ENCODE peak calls at places on chromosome 14, in six cellular contexts. L is epithelial cell of proximal tubule, Z is IMR-90, M is stomach, S is lower lobe of right lung, T is OCI-LY7. E is an unnamed sample.

GRCh38 chr14:42214981-42215491 is 608.4 kb downstream of the LRFN5 start:
- DNase-seq in L (peak; percentile 90), Z (peak; percentile 86), M (no peak), S (no peak), T (no peak), E (peak; percentile 97)

GRCh38 chr14:79514700-79515099 is 696.6 kb downstream of the DIO2 start:
- DNase-seq in L (peak; percentile 91), Z (peak; percentile 73), M (no peak), S (no peak), T (no peak), E (peak; percentile 4)

GRCh38 chr14:69667938-69668336 is 56.5 kb downstream of the SUSD6 start:
- DNase-seq in L (no peak), Z (no peak), M (no peak), S (no peak), T (peak; percentile 55), E (no peak)

GRCh38 chr14:65153101-65153500 is 50.8 kb upstream of the MAX start:
- DNase-seq in L (no peak), Z (no peak), M (no peak), S (no peak), T (no peak), E (peak; percentile 7)

GRCh38 chr14:66281036-66281776 is 205.0 kb upstream of the CCDC196 start:
- DNase-seq in L (no peak), Z (no peak), M (no peak), S (no peak), T (no peak), E (no peak)

GRCh38 chr14:78725086-78725485 is 554.9 kb downstream of the NRXN3 start:
- DNase-seq in L (no peak), Z (no peak), M (no peak), S (no peak), T (no peak), E (no peak)

GRCh38 chr14:85532981-85533820 is 3.3 kb downstream of the FLRT2 start:
- DNase-seq in L (no peak), Z (peak; percentile 87), M (peak; percentile 31), S (peak; percentile 43), T (no peak), E (peak; percentile 94)

GRCh38 chr14:63573579-63573978 is 30.4 kb upstream of the PPP2R5E start:
- DNase-seq in L (no peak), Z (peak; percentile 35), M (no peak), S (no peak), T (no peak), E (peak; percentile 21)

GRCh38 chr14:76272349-76272748 is 103.6 kb upstream of the ESRRB start:
- DNase-seq in L (no peak), Z (no peak), M (no peak), S (no peak), T (no peak), E (no peak)

GRCh38 chr14:79661762-79662161 is 549.5 kb downstream of the DIO2 start:
- DNase-seq in L (no peak), Z (peak; percentile 56), M (no peak), S (no peak), T (no peak), E (no peak)

GRCh38 chr14:76257842-76258397 is 106.2 kb downstream of the GPATCH2L start:
- DNase-seq in L (no peak), Z (no peak), M (no peak), S (no peak), T (no peak), E (no peak)

GRCh38 chr14:75274899-75275569 is 3.6 kb upstream of the FOS start:
- DNase-seq in L (no peak), Z (peak; percentile 96), M (no peak), S (peak; percentile 86), T (peak; percentile 48), E (no peak)

GRCh38 chr14:51921026-51921425 is 60.6 kb downstream of the GNG2 start:
- DNase-seq in L (no peak), Z (no peak), M (no peak), S (no peak), T (no peak), E (no peak)
- TF ChIP-seq CTCF in L (no peak), Z (no peak), M (no peak), S (no peak), T (no peak), E (no peak)

DNA sequence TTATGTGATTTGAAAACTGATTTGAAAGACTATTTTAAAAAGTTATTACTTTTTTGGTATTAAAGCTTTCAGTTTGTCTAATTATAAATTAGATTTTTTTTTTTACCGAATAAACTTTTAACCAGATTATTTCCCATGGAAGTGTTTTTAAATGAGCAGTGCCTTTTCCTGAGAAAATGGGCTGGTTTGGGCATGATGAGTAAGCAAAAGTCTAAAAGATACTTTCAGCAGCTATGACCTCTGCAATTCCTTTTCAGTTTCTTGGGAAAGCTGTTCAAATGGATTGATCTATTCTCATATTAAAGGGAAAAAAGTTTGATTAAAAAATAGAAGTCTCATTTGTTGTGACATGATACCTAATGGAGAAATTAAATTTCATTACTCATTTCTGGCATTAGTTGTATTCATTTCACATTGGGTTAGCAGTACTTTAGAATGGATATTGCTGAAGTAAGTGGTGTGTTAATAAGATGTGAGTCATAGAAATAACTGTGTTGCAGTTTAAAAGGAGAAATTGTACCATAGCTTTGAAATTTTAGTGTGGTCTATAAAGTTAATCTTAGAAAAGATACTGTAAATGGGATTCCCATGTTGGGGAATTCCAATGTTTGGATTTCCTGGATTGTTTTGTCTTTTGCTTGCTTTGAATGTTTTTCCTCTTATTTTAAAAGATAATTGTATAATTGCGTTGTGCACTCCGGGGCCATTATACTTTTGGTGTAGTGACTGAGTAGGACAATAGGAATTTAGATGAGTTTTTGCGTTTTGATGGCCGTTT is 21.0 kb downstream of the KTN1 start:
- DNase-seq in L (no peak), Z (peak; percentile 66), M (no peak), S (no peak), T (no peak), E (no peak)
- H3K4me3 ChIP-seq in L (no peak overlapping the region), Z (no peak overlapping the region), M (no peak overlapping the region), S (no peak overlapping the region), T (no peak overlapping the region), E (no peak overlapping the region)

GRCh38 chr14:104137297-104138097 is 890 bp upstream of the KIF26A start:
- DNase-seq in L (no peak), Z (peak; percentile 4), M (peak; percentile 70), S (peak; percentile 71), T (peak; percentile 43), E (no peak)

GRCh38 chr14:104134061-104134965 is 4.1 kb upstream of the KIF26A start:
- DNase-seq in L (no peak), Z (no peak), M (no peak), S (peak; percentile 35), T (no peak), E (no peak)

GRCh38 chr14:104135121-104135903 is 3.1 kb upstream of the KIF26A start:
- DNase-seq in L (no peak), Z (no peak), M (no peak), S (peak; percentile 42), T (no peak), E (peak; percentile 16)

GRCh38 chr14:104136472-104137296 is 1.7 kb upstream of the KIF26A start:
- DNase-seq in L (no peak), Z (no peak), M (no peak), S (peak; percentile 43), T (no peak), E (no peak)

DNA sequence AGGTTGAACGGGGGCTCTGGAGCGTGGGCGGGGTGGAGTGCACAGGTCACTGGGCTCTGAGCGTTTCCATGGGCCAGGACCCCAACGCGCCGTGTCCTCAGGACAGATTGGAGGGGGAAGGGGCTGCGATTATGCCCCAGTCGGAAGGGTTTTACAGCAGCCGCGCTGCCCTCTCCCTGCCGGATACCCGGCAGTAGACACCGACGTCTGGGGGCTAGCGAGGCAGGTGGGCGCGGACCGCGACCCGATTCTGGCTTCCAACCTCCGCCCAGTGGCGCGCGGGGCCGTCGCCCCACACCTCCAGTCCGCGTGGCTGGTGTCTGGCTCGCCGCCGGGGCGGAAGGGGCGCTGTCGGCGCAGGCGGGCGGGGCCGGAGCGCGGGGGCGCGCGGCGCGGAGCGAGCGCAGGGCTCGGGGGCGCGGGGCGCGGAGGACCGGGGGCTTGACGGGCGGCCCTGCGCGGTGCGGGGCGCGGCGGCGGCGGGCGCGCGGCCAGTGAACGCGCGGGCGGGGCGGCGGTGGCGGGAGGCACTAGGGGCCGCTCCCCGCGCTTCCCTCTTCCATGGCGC is 2.4 kb upstream of the KIF26A start:
- DNase-seq in L (no peak), Z (no peak), M (no peak), S (peak; percentile 42), T (no peak), E (no peak)
- TF ChIP-seq CTCF in L (no peak), Z (no peak), M (no peak), S (no peak), T (no peak), E (no peak)

GRCh38 chr14:73462078-73462715 is 3.9 kb upstream of the NUMB start:
- DNase-seq in L (no peak), Z (peak; percentile 43), M (peak; percentile 92), S (peak; percentile 69), T (no peak), E (no peak)
- H3K4me3 ChIP-seq in L (peak overlapping the region; percentile 23), Z (peak overlapping the region; percentile 16), M (peak overlapping the region; percentile 34), S (peak overlapping the region; percentile 17), T (no peak overlapping the region), E (peak overlapping the region; percentile 12)

DNA sequence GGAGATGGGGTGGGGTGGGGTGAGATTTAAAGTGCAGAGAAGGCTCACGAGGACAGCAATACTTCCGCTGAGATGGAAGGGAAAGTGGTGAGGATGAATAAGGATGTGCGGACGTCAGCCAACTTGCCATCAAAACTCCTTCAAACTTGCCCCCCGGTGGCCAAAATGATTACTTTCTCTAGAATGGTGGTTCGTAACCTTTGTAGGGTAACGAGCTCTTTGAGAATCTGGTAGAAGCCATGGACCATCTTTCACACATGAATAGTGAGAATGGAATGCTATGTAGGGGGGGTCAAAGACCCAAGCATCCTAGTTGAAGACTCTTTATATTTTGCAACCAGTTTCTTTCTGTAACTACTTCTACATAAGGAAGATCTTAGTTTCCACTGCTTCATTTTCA is 245.9 kb upstream of the DDHD1 start:
- DNase-seq in L (no peak), Z (peak; percentile 76), M (no peak), S (no peak), T (no peak), E (peak; percentile 50)
- TF ChIP-seq CTCF in L (peak; percentile 37), Z (peak; percentile 32), M (no peak), S (no peak), T (peak; percentile 62), E (peak; percentile 18)

GRCh38 chr14:93231129-93231979 is 24.3 kb downstream of the UBR7 start:
- DNase-seq in L (no peak), Z (peak; percentile 59), M (no peak), S (no peak), T (no peak), E (peak; percentile 40)
- H3K4me3 ChIP-seq in L (peak overlapping the region; percentile 61), Z (peak overlapping the region; percentile 65), M (peak overlapping the region; percentile 38), S (peak overlapping the region; percentile 41), T (no peak overlapping the region), E (peak overlapping the region; percentile 69)

GRCh38 chr14:52422650-52423356 is 108.7 kb downstream of the PTGER2 start:
- DNase-seq in L (no peak), Z (no peak), M (no peak), S (no peak), T (no peak), E (peak; percentile 56)
- TF ChIP-seq CTCF in L (peak; percentile 39), Z (no peak), M (no peak), S (no peak), T (no peak), E (no peak)

E was measured in foreskin fibroblast.